ENCODE peak calls at places on chromosomes 1 and 21, in nine cellular contexts. O, L, M, K, J, D, E, Q and G are unnamed samples.

GRCh38 chr1:180231506-180232420 is 1.7 kb downstream of the LHX4 start:
- DNase-seq in O (peak), L (peak), M (peak), K (no peak), J (no peak), D (no peak), E (peak), Q (no peak), G (no peak)

GRCh38 chr1:162389021-162389818 is 7.7 kb downstream of the C1orf226 start:
- DNase-seq in O (peak), L (peak), M (peak), K (no peak), J (no peak), D (no peak), E (no peak), Q (no peak), G (peak)

GRCh38 chr1:50080904-50081586 is 27.7 kb upstream of the ELAVL4 start:
- DNase-seq in O (peak), L (no peak), M (peak), K (no peak), J (no peak), D (no peak), E (no peak), Q (no peak), G (no peak)

GRCh38 chr1:154624756-154625643 is 17.0 kb upstream of the ADAR start:
- DNase-seq in O (no peak), L (peak), M (no peak), K (no peak), J (no peak), D (peak), E (no peak), Q (no peak), G (peak)

GRCh38 chr1:21294266-21295058 is 4.2 kb upstream of the ECE1 start:
- DNase-seq in O (peak), L (peak), M (peak), K (no peak), J (peak), D (no peak), E (no peak), Q (no peak), G (no peak)

GRCh38 chr1:8970870-8971337 is 25.2 kb downstream of the CA6 start:
- DNase-seq in O (no peak), L (no peak), M (no peak), K (no peak), J (no peak), D (no peak), E (no peak), Q (no peak), G (no peak)

GRCh38 chr21:40049031-40049958 is 182.1 kb downstream of the PCP4 start:
- DNase-seq in O (no peak), L (peak), M (no peak), K (no peak), J (no peak), D (peak), E (peak), Q (no peak), G (no peak)

GRCh38 chr21:39004776-39005605 is 178.3 kb downstream of the PSMG1 start:
- DNase-seq in O (no peak), L (peak), M (peak), K (peak), J (peak), D (no peak), E (peak), Q (no peak), G (no peak)

GRCh38 chr1:219160942-219161341 is 12.7 kb upstream of the LYPLAL1 start:
- DNase-seq in O (no peak), L (peak), M (no peak), K (no peak), J (no peak), D (no peak), E (no peak), Q (no peak), G (no peak)

GRCh38 chr1:10697621-10698160 is 98.8 kb downstream of the CASZ1 start:
- DNase-seq in O (no peak), L (no peak), M (no peak), K (no peak), J (no peak), D (no peak), E (no peak), Q (no peak), G (no peak)

GRCh38 chr1:151839457-151840409 is at the start of gene C2CD4D:
- DNase-seq in O (peak), L (no peak), M (peak), K (no peak), J (peak), D (no peak), E (no peak), Q (peak), G (no peak)

GRCh38 chr1:167332503-167332902 is 111.8 kb downstream of the POU2F1 start:
- DNase-seq in O (no peak), L (peak), M (no peak), K (no peak), J (no peak), D (peak), E (no peak), Q (no peak), G (no peak)

GRCh38 chr1:47511825-47512224 is 74.0 kb downstream of the FOXD2 start:
- DNase-seq in O (no peak), L (no peak), M (no peak), K (no peak), J (no peak), D (no peak), E (no peak), Q (no peak), G (no peak)

GRCh38 chr1:47507140-47507539 is 69.3 kb downstream of the FOXD2 start:
- DNase-seq in O (no peak), L (no peak), M (no peak), K (no peak), J (no peak), D (no peak), E (no peak), Q (no peak), G (no peak)

GRCh38 chr1:47507921-47508894 is 70.4 kb downstream of the FOXD2 start:
- DNase-seq in O (peak), L (peak), M (peak), K (peak), J (peak), D (no peak), E (no peak), Q (no peak), G (no peak)

GRCh38 chr1:47510282-47510811 is 72.5 kb downstream of the FOXD2 start:
- DNase-seq in O (no peak), L (no peak), M (no peak), K (no peak), J (no peak), D (no peak), E (no peak), Q (no peak), G (no peak)

GRCh38 chr1:47508900-47509488 is 71.2 kb downstream of the FOXD2 start:
- DNase-seq in O (no peak), L (peak), M (peak), K (no peak), J (no peak), D (no peak), E (no peak), Q (no peak), G (peak)
- H3K4me3 ChIP-seq in O (no peak), L (peak), M (no peak), K (peak), J (peak), D (no peak), E (peak), Q (peak), G (no peak)

GRCh38 chr21:26144026-26144425 is 26.5 kb downstream of the APP start:
- DNase-seq in O (no peak), L (no peak), M (no peak), K (no peak), J (no peak), D (no peak), E (no peak), Q (no peak), G (no peak)
- TF ChIP-seq CTCF in O (no peak), L (no peak), M (no peak), K (no peak), J (no peak), D (no peak), E (no peak), Q (no peak), G (no peak)

DNA sequence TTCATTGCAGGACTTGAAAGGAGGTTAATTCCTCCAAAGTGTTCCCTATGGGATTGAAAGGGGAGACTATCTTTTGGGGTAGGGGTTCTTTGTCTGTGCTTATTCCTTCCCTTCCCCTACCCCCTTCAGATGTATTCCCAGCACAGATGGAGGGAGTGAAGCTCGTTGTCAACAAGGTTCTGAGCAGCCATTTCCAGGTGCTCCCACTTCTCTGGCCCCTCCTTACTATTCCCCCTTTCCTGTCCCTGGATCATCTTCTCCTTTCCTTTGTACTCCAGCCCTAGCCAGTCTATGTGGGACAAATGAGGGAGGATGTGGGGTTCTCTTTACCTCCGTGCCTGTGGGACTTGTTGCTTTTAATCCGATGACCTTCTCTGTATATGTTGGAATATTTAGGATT is 899 bp downstream of the TOMM40L start:
- DNase-seq in O (no peak), L (no peak), M (no peak), K (no peak), J (no peak), D (no peak), E (no peak), Q (no peak), G (no peak)
- H3K4me3 ChIP-seq in O (peak), L (peak), M (no peak), K (peak), J (peak), D (peak), E (peak), Q (peak), G (peak)

GRCh38 chr1:177926201-177926600 is 43.7 kb downstream of the SEC16B start:
- DNase-seq in O (no peak), L (peak), M (no peak), K (no peak), J (no peak), D (no peak), E (no peak), Q (no peak), G (no peak)

GRCh38 chr1:177925006-177925405 is 44.9 kb downstream of the SEC16B start:
- DNase-seq in O (no peak), L (peak), M (no peak), K (no peak), J (no peak), D (no peak), E (no peak), Q (no peak), G (no peak)

GRCh38 chr1:177927021-177927596 is 42.7 kb downstream of the SEC16B start:
- DNase-seq in O (no peak), L (peak), M (no peak), K (no peak), J (no peak), D (peak), E (no peak), Q (no peak), G (peak)

GRCh38 chr1:177932123-177932522 is 37.7 kb downstream of the SEC16B start:
- DNase-seq in O (no peak), L (no peak), M (no peak), K (no peak), J (no peak), D (no peak), E (no peak), Q (no peak), G (no peak)

DNA sequence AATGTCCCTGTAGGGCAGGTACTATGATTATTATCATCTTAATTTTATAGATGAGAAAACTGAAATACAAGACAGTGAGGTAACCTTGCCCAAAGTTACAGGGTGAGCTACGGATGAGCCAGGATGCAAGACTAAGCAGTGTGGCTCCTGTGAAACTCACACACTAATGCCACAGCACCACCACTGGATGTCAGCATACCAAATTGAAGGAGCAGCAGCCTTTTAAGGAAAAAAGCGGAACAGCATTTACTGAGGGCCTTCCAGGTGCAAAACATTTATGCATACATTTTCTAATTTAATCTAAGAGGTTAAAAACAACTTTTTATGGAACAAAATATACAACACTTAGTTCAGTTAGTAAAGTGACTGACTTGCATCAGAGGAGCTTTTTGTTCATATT is 41.7 kb downstream of the SEC16B start:
- DNase-seq in O (no peak), L (peak), M (no peak), K (no peak), J (no peak), D (no peak), E (no peak), Q (no peak), G (no peak)
- TF ChIP-seq CTCF in O (no peak), L (peak), M (no peak), K (no peak), J (no peak), D (peak), E (no peak), Q (no peak), G (peak)

GRCh38 chr1:6197746-6198427 is 1.5 kb downstream of the RPL22 start:
- DNase-seq in O (no peak), L (peak), M (no peak), K (no peak), J (no peak), D (no peak), E (no peak), Q (no peak), G (no peak)
- H3K4me3 ChIP-seq in O (peak), L (peak), M (no peak), K (peak), J (peak), D (peak), E (peak), Q (peak), G (peak)

GRCh38 chr1:53267761-53268160 is 29.4 kb upstream of the MAGOH start:
- DNase-seq in O (no peak), L (no peak), M (no peak), K (no peak), J (no peak), D (no peak), E (no peak), Q (no peak), G (no peak)

GRCh38 chr1:53262000-53262399 is 23.7 kb upstream of the MAGOH start:
- DNase-seq in O (no peak), L (no peak), M (no peak), K (no peak), J (no peak), D (no peak), E (no peak), Q (no peak), G (no peak)

GRCh38 chr1:53265581-53265980 is 27.3 kb upstream of the MAGOH start:
- DNase-seq in O (no peak), L (no peak), M (no peak), K (no peak), J (no peak), D (no peak), E (no peak), Q (no peak), G (no peak)

GRCh38 chr1:53264048-53264447 is 25.7 kb upstream of the MAGOH start:
- DNase-seq in O (no peak), L (no peak), M (no peak), K (no peak), J (no peak), D (no peak), E (no peak), Q (no peak), G (no peak)

DNA sequence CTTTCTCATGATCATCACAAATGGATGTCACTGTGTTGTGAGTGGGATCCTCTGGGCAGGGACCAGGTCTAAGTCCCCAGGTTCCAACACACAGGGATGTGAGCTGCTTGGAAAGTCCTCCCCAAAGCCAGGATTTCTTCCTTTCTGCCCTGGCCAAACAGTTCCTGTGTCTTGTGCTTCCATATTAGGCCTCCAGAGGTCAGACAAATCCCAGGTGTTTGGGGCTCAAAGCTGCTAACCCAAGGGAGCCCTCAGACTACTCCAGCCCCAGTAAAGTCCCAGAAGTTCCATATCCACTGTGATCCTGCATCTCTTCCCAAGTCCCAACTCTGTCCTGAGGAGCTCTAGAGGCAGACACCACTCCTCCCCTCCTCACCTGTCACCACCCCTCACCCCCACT is 27.7 kb upstream of the MAGOH start:
- DNase-seq in O (no peak), L (peak), M (no peak), K (no peak), J (no peak), D (no peak), E (no peak), Q (no peak), G (no peak)
- TF ChIP-seq CTCF in O (peak), L (no peak), M (no peak), K (no peak), J (peak), D (peak), E (no peak), Q (no peak), G (no peak)

GRCh38 chr1:248792342-248792741 is 33.4 kb downstream of the SH3BP5L start:
- DNase-seq in O (no peak), L (no peak), M (no peak), K (no peak), J (no peak), D (no peak), E (no peak), Q (no peak), G (no peak)
- H3K4me3 ChIP-seq in O (no peak), L (no peak), M (no peak), K (no peak), J (no peak), D (no peak), E (no peak), Q (no peak), G (no peak)

DNA sequence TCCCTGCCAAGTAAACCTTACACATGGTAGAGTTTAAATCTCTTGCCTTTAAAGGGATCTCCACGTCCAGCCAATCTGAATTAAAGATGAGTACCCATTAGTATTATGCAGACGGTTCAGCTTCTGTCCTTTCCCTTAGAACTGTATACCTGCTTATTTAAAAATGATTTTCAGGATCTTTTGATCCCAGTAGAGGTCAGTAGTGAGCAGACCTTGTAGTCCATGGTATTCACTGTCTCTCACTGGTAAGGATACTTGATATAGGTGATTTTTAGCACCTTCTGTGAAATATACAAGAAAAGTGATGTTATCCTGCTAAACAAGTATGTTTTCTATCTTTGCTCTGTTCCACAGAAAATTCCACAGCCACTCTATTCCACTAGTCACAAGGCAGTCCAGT is 1211.6 kb upstream of the ADGRL4 start:
- DNase-seq in O (no peak), L (peak), M (no peak), K (no peak), J (no peak), D (no peak), E (no peak), Q (no peak), G (no peak)
- TF ChIP-seq CTCF in O (peak), L (peak), M (peak), K (peak), J (peak), D (peak), E (peak), Q (peak), G (peak)